ENCODE peak calls at places on chromosomes 16 and 17, in six cellular contexts. V, U, M, I, L and G are unnamed samples.

GRCh38 chr16:6428861-6429260 is 903.8 kb upstream of the RBFOX1 start:
- DNase-seq in U (no peak), L (no peak), V (no peak), M (no peak), I (no peak), G (no peak)

GRCh38 chr16:58533751-58534470 is 18.6 kb downstream of the SETD6 start:
- DNase-seq in U (no peak), L (no peak), V (peak), I (no peak), M (no peak), G (no peak)

GRCh38 chr17:66025551-66025950 is 166.4 kb downstream of the CEP112 start:
- DNase-seq in U (no peak), V (peak), L (no peak), I (no peak), M (no peak), G (no peak)

GRCh38 chr16:80614908-80615696 is 74.3 kb downstream of the DYNLRB2 start:
- DNase-seq in V (peak), L (no peak), U (peak), I (no peak), M (no peak), G (no peak)

GRCh38 chr17:77395609-77396008 is 254.8 kb downstream of the SEC14L1 start:
- DNase-seq in V (no peak), M (no peak), L (no peak), I (no peak), U (no peak), G (no peak)

GRCh38 chr17:43791589-43791988 is 11.4 kb downstream of the CFAP97D1 start:
- DNase-seq in M (peak), L (peak), V (peak), U (peak), I (no peak), G (no peak)

GRCh38 chr17:60510031-60510430 is 16.0 kb downstream of the APPBP2 start:
- DNase-seq in L (no peak), U (no peak), M (no peak), I (no peak), V (no peak), G (no peak)

GRCh38 chr17:78946131-78946530 is 20.9 kb upstream of the TIMP2 start:
- DNase-seq in I (no peak), M (no peak), V (no peak), U (no peak), L (no peak), G (no peak)

GRCh38 chr17:58527949-58528348 is 13.5 kb upstream of the MTMR4 start:
- DNase-seq in M (peak), V (peak), L (no peak), I (no peak), U (peak), G (no peak)

GRCh38 chr16:9092282-9092962 is 978 bp downstream of the HAPSTR1 start:
- DNase-seq in L (no peak), U (no peak), I (peak), V (no peak), M (peak), G (peak)

GRCh38 chr17:41812176-41813038 is at the start of gene FKBP10:
- DNase-seq in I (peak), L (peak), U (peak), V (peak), M (peak), G (peak)

GRCh38 chr16:88279998-88280397 is 102.8 kb upstream of the ZNF469 start:
- DNase-seq in I (no peak), L (no peak), U (no peak), M (no peak), V (no peak), G (no peak)

GRCh38 chr17:45905812-45906211 is 11.5 kb downstream of the MAPT start:
- DNase-seq in U (no peak), M (no peak), I (no peak), V (no peak), L (no peak), G (no peak)

GRCh38 chr16:53775106-53775820 is 71.3 kb downstream of the FTO start:
- DNase-seq in V (no peak), I (no peak), L (no peak), U (no peak), M (no peak), G (no peak)

GRCh38 chr16:49700222-49700927 is 155.5 kb downstream of the ZNF423 start:
- DNase-seq in V (peak), U (no peak), L (peak), M (no peak), I (no peak), G (peak)

GRCh38 chr17:71213936-71214335 is 906.9 kb upstream of the SOX9 start:
- DNase-seq in V (no peak), M (no peak), U (no peak), I (no peak), L (no peak), G (no peak)

GRCh38 chr17:71494456-71494855 is 626.4 kb upstream of the SOX9 start:
- DNase-seq in M (no peak), I (no peak), L (no peak), U (no peak), V (peak), G (no peak)

GRCh38 chr17:33908363-33909064 is 346.6 kb upstream of the CCL2 start:
- DNase-seq in L (no peak), M (no peak), I (no peak), U (no peak), V (no peak), G (no peak)